ENCODE peak calls at places on chromosome 14, in nine cellular contexts. H, Y, L, O, S, G, U, N and X are unnamed samples.

GRCh38 chr14:69259531-69260245 is at the start of gene GALNT16:
- DNase-seq in H (no peak), Y (peak), L (peak), O (no peak), S (peak), G (peak), U (peak), N (no peak), X (no peak)

GRCh38 chr14:29627141-29627540 is 300.5 kb downstream of the PRKD1 start:
- DNase-seq in H (no peak), Y (no peak), L (no peak), O (no peak), S (no peak), G (no peak), U (no peak), N (no peak), X (no peak)

GRCh38 chr14:99315197-99315596 is 43.2 kb upstream of the BCL11B start:
- DNase-seq in H (no peak), Y (no peak), L (no peak), O (no peak), S (no peak), G (no peak), U (no peak), N (no peak), X (no peak)

GRCh38 chr14:65260786-65261185 is 151.7 kb upstream of the FUT8 start:
- DNase-seq in H (no peak), Y (no peak), L (no peak), O (no peak), S (no peak), G (no peak), U (no peak), N (no peak), X (no peak)

GRCh38 chr14:22163051-22163450 is 426.0 kb downstream of the DAD1 start:
- DNase-seq in H (no peak), Y (no peak), L (no peak), O (no peak), S (peak), G (no peak), U (no peak), N (no peak), X (no peak)

GRCh38 chr14:69580009-69580577 is 5.4 kb upstream of the CCDC177 start:
- DNase-seq in H (no peak), Y (peak), L (no peak), O (no peak), S (peak), G (peak), U (no peak), N (no peak), X (no peak)

GRCh38 chr14:62778310-62778709 is 266.9 kb downstream of the KCNH5 start:
- DNase-seq in H (no peak), Y (no peak), L (no peak), O (no peak), S (no peak), G (no peak), U (no peak), N (no peak), X (no peak)

GRCh38 chr14:37515761-37516160 is 79.3 kb downstream of the FOXA1 start:
- DNase-seq in H (no peak), Y (no peak), L (no peak), O (no peak), S (no peak), G (no peak), U (no peak), N (no peak), X (no peak)

GRCh38 chr14:92646952-92647461 is 101.4 kb downstream of the LGMN start:
- DNase-seq in H (no peak), Y (no peak), L (no peak), O (no peak), S (no peak), G (no peak), U (peak), N (peak), X (no peak)

GRCh38 chr14:91371011-91371989 is 46.3 kb downstream of the CCDC88C start:
- DNase-seq in H (no peak), Y (no peak), L (peak), O (no peak), S (no peak), G (no peak), U (no peak), N (no peak), X (no peak)

GRCh38 chr14:91372680-91373495 is 44.7 kb downstream of the CCDC88C start:
- DNase-seq in H (no peak), Y (peak), L (no peak), O (no peak), S (no peak), G (no peak), U (peak), N (no peak), X (no peak)

GRCh38 chr14:91373591-91374245 is 43.9 kb downstream of the CCDC88C start:
- DNase-seq in H (no peak), Y (no peak), L (no peak), O (no peak), S (no peak), G (no peak), U (no peak), N (no peak), X (no peak)

GRCh38 chr14:91369628-91370445 is 47.8 kb downstream of the CCDC88C start:
- DNase-seq in H (peak), Y (no peak), L (no peak), O (no peak), S (no peak), G (no peak), U (no peak), N (no peak), X (no peak)

DNA sequence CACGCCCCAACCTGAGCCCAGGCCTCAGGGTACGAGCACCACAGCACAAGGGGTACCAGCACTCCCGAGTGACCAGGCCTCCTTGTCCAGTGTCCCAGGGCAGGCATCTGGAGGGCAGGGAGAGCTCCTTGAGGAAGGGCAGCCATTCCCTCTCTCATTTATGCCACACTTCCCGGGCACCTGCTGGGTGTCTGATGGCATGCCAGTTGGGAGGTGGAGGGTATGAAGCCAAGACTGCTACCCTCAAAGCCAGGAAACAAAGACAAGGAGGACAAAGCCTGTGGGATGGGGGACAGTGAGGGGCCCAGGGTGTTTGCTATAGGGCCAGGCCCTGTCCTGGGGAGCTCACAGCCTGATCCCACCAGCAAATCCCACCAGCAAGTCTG is 45.6 kb downstream of the CCDC88C start:
- DNase-seq in H (no peak), Y (no peak), L (no peak), O (no peak), S (no peak), G (no peak), U (no peak), N (no peak), X (no peak)
- H3K4me3 ChIP-seq in H (no peak), Y (no peak), L (no peak), O (no peak), S (no peak), G (no peak), U (no peak), N (no peak), X (no peak)

DNA sequence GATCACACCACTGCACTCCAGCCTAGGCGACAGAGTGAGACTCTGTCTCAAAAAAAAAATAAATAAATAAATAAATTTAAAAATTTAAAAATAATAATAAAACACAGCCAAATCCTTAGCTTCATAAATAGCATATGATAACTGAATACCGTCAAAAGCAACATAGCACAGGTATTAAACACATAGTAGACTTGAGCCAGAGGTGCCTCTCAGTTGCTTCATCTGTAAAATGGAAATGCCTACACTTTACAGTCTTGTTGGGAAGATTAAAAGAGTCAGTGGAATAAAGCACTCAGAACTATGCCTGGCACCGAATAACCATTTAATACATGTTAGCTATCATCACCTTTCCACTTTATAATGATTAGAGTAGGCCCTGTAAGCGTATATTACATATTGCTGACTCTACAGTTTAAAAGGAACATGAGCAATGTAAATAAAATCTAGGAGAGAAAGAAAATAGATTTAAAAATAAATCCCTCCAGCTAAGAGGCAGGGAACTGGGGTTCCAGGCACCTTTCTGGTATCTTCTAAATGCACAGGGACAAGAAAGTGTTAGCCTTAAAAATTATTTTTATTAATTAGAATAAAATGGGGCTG is 7.8 kb upstream of the DCAF11 start:
- DNase-seq in H (no peak), Y (no peak), L (no peak), O (no peak), S (no peak), G (no peak), U (no peak), N (no peak), X (no peak)
- TF ChIP-seq POLR2AphosphoS5 in H (no peak), Y (no peak), L (no peak), O (no peak), S (no peak), G (no peak), U (no peak), N (no peak), X (no peak)

GRCh38 chr14:105192866-105193731 is 12.0 kb upstream of the NUDT14 start:
- DNase-seq in H (no peak), Y (no peak), L (peak), O (no peak), S (no peak), G (no peak), U (no peak), N (no peak), X (no peak)
- H3K4me3 ChIP-seq in H (no peak), Y (no peak), L (no peak), O (no peak), S (no peak), G (no peak), U (no peak), N (no peak), X (no peak)

GRCh38 chr14:101761032-101761880 is at the start of gene PPP2R5C:
- DNase-seq in H (peak), Y (peak), L (peak), O (peak), S (peak), G (peak), U (peak), N (peak), X (peak)
- TF ChIP-seq POLR2AphosphoS5 in H (peak), Y (peak), L (peak), O (no peak), S (peak), G (peak), U (peak), N (peak), X (no peak)

DNA sequence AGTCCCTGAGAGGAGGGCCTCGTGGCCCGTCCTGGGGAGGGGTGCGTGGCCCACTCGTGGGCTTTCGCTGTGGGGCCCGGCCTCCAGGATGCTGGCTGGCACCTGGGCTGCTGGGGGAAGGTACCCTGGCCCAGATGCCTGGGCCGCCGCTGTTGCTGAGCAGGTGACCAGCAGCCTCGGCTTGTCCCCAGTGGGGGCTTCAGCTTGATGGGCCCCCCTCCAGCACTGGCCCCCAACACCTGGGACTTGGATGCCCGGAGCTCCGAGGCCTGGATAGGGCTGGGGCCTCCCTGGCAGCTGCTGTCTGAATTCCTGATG is 10.8 kb downstream of the KIF26A start:
- DNase-seq in H (no peak), Y (no peak), L (peak), O (no peak), S (no peak), G (no peak), U (no peak), N (no peak), X (no peak)
- H3K4me3 ChIP-seq in H (no peak), Y (no peak), L (no peak), O (peak), S (peak), G (no peak), U (no peak), N (no peak), X (peak)

GRCh38 chr14:71117839-71118743 is 210.8 kb downstream of the PCNX1 start:
- DNase-seq in H (no peak), Y (no peak), L (no peak), O (peak), S (peak), G (peak), U (peak), N (no peak), X (no peak)
- TF ChIP-seq POLR2AphosphoS5 in H (no peak), Y (no peak), L (no peak), O (no peak), S (no peak), G (no peak), U (no peak), N (no peak), X (no peak)